ENCODE peak calls at places on chromosomes 3 and 15, in ten cellular contexts. One of them, this sample, is unnamed.

GRCh38 chr3:38985981-38986380 is 65.8 kb downstream of the SCN11A start:
- DNase-seq in endothelial cell: no peak
- DNase-seq in HFF-Myc: no peak
- DNase-seq in WERI-Rb-1: no peak
- DNase-seq in endodermal cell: no peak
- DNase-seq in Peyer's patch: no peak
- DNase-seq in uterus: no peak
- DNase-seq in GM10248: no peak
- DNase-seq in fibroblast of lung: peak
- DNase-seq in OCI-LY7: no peak
- DNase-seq in this sample: no peak

GRCh38 chr15:31552482-31553099 is 226.0 kb downstream of the KLF13 start:
- DNase-seq in endodermal cell: no peak
- DNase-seq in endothelial cell: no peak
- DNase-seq in OCI-LY7: no peak
- DNase-seq in fibroblast of lung: no peak
- DNase-seq in Peyer's patch: no peak
- DNase-seq in GM10248: no peak
- DNase-seq in uterus: no peak
- DNase-seq in HFF-Myc: no peak
- DNase-seq in WERI-Rb-1: no peak
- DNase-seq in this sample: no peak

GRCh38 chr3:56753206-56753605 is 48.5 kb downstream of the ARHGEF3 start:
- DNase-seq in endodermal cell: no peak
- DNase-seq in fibroblast of lung: no peak
- DNase-seq in Peyer's patch: no peak
- DNase-seq in endothelial cell: no peak
- DNase-seq in OCI-LY7: no peak
- DNase-seq in HFF-Myc: no peak
- DNase-seq in uterus: no peak
- DNase-seq in WERI-Rb-1: no peak
- DNase-seq in GM10248: peak
- DNase-seq in this sample: no peak

GRCh38 chr3:161035711-161036110 is 69.4 kb downstream of the B3GALNT1 start:
- DNase-seq in OCI-LY7: peak
- DNase-seq in endodermal cell: no peak
- DNase-seq in uterus: no peak
- DNase-seq in endothelial cell: no peak
- DNase-seq in HFF-Myc: no peak
- DNase-seq in GM10248: no peak
- DNase-seq in fibroblast of lung: peak
- DNase-seq in WERI-Rb-1: no peak
- DNase-seq in Peyer's patch: no peak
- DNase-seq in this sample: no peak

GRCh38 chr3:149414557-149415231 is 37.2 kb upstream of the TM4SF1 start:
- DNase-seq in OCI-LY7: no peak
- DNase-seq in fibroblast of lung: peak
- DNase-seq in uterus: no peak
- DNase-seq in endodermal cell: no peak
- DNase-seq in endothelial cell: no peak
- DNase-seq in GM10248: no peak
- DNase-seq in Peyer's patch: no peak
- DNase-seq in HFF-Myc: no peak
- DNase-seq in WERI-Rb-1: no peak
- DNase-seq in this sample: no peak

GRCh38 chr3:168249539-168250414 is 154.1 kb upstream of the GOLIM4 start:
- DNase-seq in uterus: peak
- DNase-seq in HFF-Myc: peak
- DNase-seq in endothelial cell: peak
- DNase-seq in fibroblast of lung: peak
- DNase-seq in OCI-LY7: peak
- DNase-seq in WERI-Rb-1: peak
- DNase-seq in Peyer's patch: peak
- DNase-seq in GM10248: peak
- DNase-seq in endodermal cell: peak
- DNase-seq in this sample: peak

GRCh38 chr3:37601832-37602231 is 259.8 kb upstream of the CTDSPL start:
- DNase-seq in Peyer's patch: no peak
- DNase-seq in endothelial cell: no peak
- DNase-seq in OCI-LY7: no peak
- DNase-seq in endodermal cell: peak
- DNase-seq in uterus: no peak
- DNase-seq in GM10248: no peak
- DNase-seq in WERI-Rb-1: no peak
- DNase-seq in HFF-Myc: no peak
- DNase-seq in fibroblast of lung: no peak
- DNase-seq in this sample: no peak

GRCh38 chr15:58724471-58724870 is 25.0 kb downstream of the ADAM10 start:
- DNase-seq in WERI-Rb-1: no peak
- DNase-seq in Peyer's patch: no peak
- DNase-seq in OCI-LY7: peak
- DNase-seq in GM10248: peak
- DNase-seq in endodermal cell: no peak
- DNase-seq in HFF-Myc: no peak
- DNase-seq in endothelial cell: no peak
- DNase-seq in fibroblast of lung: peak
- DNase-seq in uterus: no peak
- DNase-seq in this sample: no peak

GRCh38 chr3:73101916-73102315 is 40.5 kb downstream of the EBLN2 start:
- DNase-seq in GM10248: no peak
- DNase-seq in OCI-LY7: no peak
- DNase-seq in endodermal cell: no peak
- DNase-seq in endothelial cell: no peak
- DNase-seq in Peyer's patch: no peak
- DNase-seq in fibroblast of lung: no peak
- DNase-seq in uterus: no peak
- DNase-seq in HFF-Myc: no peak
- DNase-seq in WERI-Rb-1: no peak
- DNase-seq in this sample: no peak

GRCh38 chr3:75192065-75192658 is 472.0 kb upstream of the FRG2C start:
- DNase-seq in GM10248: peak
- DNase-seq in Peyer's patch: peak
- DNase-seq in fibroblast of lung: peak
- DNase-seq in WERI-Rb-1: peak
- DNase-seq in HFF-Myc: peak
- DNase-seq in uterus: peak
- DNase-seq in endothelial cell: peak
- DNase-seq in endodermal cell: peak
- DNase-seq in OCI-LY7: peak
- DNase-seq in this sample: no peak

GRCh38 chr3:112017081-112017480 is 17.5 kb upstream of the TMPRSS7 start:
- DNase-seq in endothelial cell: no peak
- DNase-seq in WERI-Rb-1: no peak
- DNase-seq in Peyer's patch: no peak
- DNase-seq in endodermal cell: no peak
- DNase-seq in fibroblast of lung: no peak
- DNase-seq in uterus: no peak
- DNase-seq in OCI-LY7: no peak
- DNase-seq in HFF-Myc: no peak
- DNase-seq in GM10248: no peak
- DNase-seq in this sample: no peak

GRCh38 chr3:99709686-99710085 is 71.3 kb downstream of the COL8A1 start:
- DNase-seq in HFF-Myc: no peak
- DNase-seq in endodermal cell: no peak
- DNase-seq in Peyer's patch: no peak
- DNase-seq in GM10248: no peak
- DNase-seq in fibroblast of lung: no peak
- DNase-seq in OCI-LY7: no peak
- DNase-seq in uterus: no peak
- DNase-seq in WERI-Rb-1: no peak
- DNase-seq in endothelial cell: no peak
- DNase-seq in this sample: no peak

DNA sequence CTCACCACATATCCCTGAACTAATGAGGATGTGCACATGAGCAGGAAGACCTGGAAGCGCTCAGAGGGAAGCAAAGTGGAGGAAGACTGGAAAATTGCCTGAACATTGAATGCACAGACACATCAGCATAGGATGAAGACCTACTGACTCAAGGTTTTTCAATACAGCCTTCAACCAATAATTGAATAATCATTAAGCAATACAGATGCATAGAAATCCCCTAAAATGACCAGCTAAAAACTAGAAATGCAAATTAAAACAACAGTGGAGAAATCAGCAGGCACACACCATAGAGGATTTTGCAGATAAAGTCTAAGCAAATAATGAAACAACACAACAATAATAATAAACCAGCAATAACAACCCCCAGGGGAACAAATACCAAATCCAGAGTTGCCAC is 80.4 kb downstream of the CEP152 start:
- DNase-seq in Peyer's patch: no peak
- DNase-seq in endothelial cell: no peak
- DNase-seq in OCI-LY7: no peak
- DNase-seq in endodermal cell: no peak
- DNase-seq in HFF-Myc: no peak
- DNase-seq in uterus: no peak
- DNase-seq in GM10248: no peak
- DNase-seq in fibroblast of lung: no peak
- DNase-seq in WERI-Rb-1: no peak
- DNase-seq in this sample: no peak
- TF ChIP-seq CTCF in Peyer's patch: no peak
- TF ChIP-seq CTCF in endothelial cell: no peak
- TF ChIP-seq CTCF in OCI-LY7: no peak
- TF ChIP-seq CTCF in endodermal cell: no peak
- TF ChIP-seq CTCF in HFF-Myc: no peak
- TF ChIP-seq CTCF in uterus: no peak
- TF ChIP-seq CTCF in GM10248: no peak
- TF ChIP-seq CTCF in fibroblast of lung: no peak
- TF ChIP-seq CTCF in WERI-Rb-1: no peak
- TF ChIP-seq CTCF in this sample: no peak

DNA sequence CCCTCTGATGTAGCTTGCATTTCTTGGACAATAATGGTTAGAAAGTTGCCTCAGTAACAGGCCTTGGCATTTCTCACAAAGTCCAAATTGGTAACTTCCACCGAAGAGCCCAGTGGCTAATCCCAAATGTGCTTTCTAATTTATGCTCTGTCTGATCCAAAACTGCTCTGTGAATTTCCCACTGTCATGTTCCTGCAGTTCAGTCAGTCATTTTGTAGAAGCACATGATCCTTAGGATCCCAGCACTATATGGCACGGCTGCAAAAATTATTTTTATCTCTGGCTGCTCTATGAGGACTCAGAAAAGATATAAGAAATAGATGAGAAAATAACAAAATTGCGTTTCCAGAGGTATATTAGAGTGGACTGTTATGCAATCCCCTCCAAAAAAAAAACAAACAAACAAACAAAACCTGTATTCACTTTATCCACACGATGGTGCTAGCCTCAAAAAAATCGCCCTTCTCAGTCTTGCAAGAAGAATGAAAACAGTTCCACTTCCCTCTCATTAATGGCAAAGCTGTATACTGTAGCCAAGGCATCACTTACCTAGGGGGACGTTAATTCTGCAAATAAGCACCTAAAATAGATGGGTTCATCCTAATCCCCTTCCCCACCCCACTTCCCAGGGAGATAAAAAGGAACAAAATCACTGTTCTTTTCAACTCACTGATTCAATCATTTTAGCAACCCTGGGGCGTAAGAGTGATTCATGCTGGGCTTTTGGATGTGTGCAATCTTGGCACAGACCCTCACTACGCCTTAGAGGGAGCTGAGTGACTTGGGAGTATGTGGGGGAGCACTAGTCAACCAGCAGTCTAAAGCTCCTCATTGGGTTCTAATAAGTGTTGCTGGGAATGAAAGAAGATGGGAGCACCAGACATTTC is 61.3 kb downstream of the TMCO5A start:
- DNase-seq in endodermal cell: no peak
- DNase-seq in HFF-Myc: peak
- DNase-seq in OCI-LY7: peak
- DNase-seq in endothelial cell: peak
- DNase-seq in WERI-Rb-1: no peak
- DNase-seq in uterus: peak
- DNase-seq in fibroblast of lung: peak
- DNase-seq in GM10248: no peak
- DNase-seq in Peyer's patch: no peak
- DNase-seq in this sample: no peak
- TF ChIP-seq CTCF in endodermal cell: peak
- TF ChIP-seq CTCF in HFF-Myc: peak
- TF ChIP-seq CTCF in OCI-LY7: peak
- TF ChIP-seq CTCF in endothelial cell: peak
- TF ChIP-seq CTCF in WERI-Rb-1: peak
- TF ChIP-seq CTCF in uterus: peak
- TF ChIP-seq CTCF in fibroblast of lung: peak
- TF ChIP-seq CTCF in GM10248: peak
- TF ChIP-seq CTCF in Peyer's patch: peak
- TF ChIP-seq CTCF in this sample: no peak

DNA sequence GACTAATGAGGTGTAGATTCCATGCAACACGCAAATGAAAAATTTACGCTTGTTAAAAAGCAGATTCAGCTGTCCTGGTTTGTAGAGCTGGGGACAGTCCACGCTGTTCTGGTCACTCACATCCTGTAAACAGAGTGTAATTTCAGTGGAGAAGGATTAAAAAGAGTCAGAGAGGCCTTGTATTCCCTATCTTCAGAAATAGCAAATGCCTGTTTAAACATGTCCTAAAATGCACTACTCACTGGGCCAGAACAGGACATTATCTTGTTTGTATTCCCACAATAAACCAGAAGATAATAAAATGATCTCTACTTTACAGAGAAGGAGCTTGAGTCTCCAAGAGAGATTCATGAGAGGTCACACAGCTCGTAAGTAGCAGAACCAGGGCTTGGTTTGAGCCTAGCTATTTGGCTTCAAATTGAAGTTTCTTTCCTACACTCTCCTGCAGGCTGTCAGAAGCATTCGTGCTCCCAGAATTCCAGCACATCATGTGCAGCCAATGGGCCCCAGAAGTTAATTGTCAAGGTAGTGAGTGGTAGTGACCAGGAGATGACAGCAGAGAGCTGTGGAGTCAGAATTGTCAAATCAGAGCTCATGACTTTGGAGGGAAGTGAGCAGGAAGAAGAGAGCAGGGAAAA is 242.5 kb downstream of the ATP8B4 start:
- DNase-seq in uterus: peak
- DNase-seq in endothelial cell: peak
- DNase-seq in Peyer's patch: no peak
- DNase-seq in GM10248: no peak
- DNase-seq in HFF-Myc: no peak
- DNase-seq in OCI-LY7: no peak
- DNase-seq in fibroblast of lung: no peak
- DNase-seq in endodermal cell: peak
- DNase-seq in WERI-Rb-1: peak
- DNase-seq in this sample: no peak
- TF ChIP-seq CTCF in uterus: no peak
- TF ChIP-seq CTCF in endothelial cell: no peak
- TF ChIP-seq CTCF in Peyer's patch: peak
- TF ChIP-seq CTCF in GM10248: peak
- TF ChIP-seq CTCF in HFF-Myc: peak
- TF ChIP-seq CTCF in OCI-LY7: peak
- TF ChIP-seq CTCF in fibroblast of lung: peak
- TF ChIP-seq CTCF in endodermal cell: peak
- TF ChIP-seq CTCF in WERI-Rb-1: peak
- TF ChIP-seq CTCF in this sample: no peak

DNA sequence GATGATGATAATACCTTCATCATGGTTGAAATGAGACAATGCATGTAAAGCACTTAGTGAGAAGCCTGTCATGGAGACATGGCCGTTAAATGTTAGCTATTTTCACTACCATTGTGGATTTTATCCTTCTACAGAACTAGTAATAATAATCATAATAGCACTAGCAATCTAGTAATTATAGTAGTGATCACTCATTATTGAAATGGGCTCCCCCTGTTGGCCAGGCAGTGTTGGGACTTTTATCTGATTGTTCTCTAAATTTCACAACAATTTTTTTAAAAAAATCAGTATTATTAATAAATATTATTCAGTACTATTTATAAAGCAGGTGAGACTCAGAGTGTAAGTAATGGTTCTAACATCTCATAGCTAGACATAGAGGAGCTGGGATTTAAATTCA is 396.3 kb downstream of the IL5RA start:
- DNase-seq in OCI-LY7: peak
- DNase-seq in GM10248: no peak
- DNase-seq in fibroblast of lung: peak
- DNase-seq in uterus: no peak
- DNase-seq in Peyer's patch: no peak
- DNase-seq in HFF-Myc: no peak
- DNase-seq in endodermal cell: no peak
- DNase-seq in endothelial cell: no peak
- DNase-seq in WERI-Rb-1: no peak
- DNase-seq in this sample: no peak
- TF ChIP-seq CTCF in OCI-LY7: peak
- TF ChIP-seq CTCF in GM10248: peak
- TF ChIP-seq CTCF in fibroblast of lung: no peak
- TF ChIP-seq CTCF in uterus: no peak
- TF ChIP-seq CTCF in Peyer's patch: peak
- TF ChIP-seq CTCF in HFF-Myc: no peak
- TF ChIP-seq CTCF in endodermal cell: peak
- TF ChIP-seq CTCF in endothelial cell: no peak
- TF ChIP-seq CTCF in WERI-Rb-1: peak
- TF ChIP-seq CTCF in this sample: no peak

This sample was measured in activated B cell treated with CpG ODN at 0.5 μM for 24 hours.